ENCODE peak calls at places on chromosomes 7 and 10, in five cellular contexts. One of them, this sample, is unnamed.
A peak's percentile ranks its signal among the peaks of the same experiment; 100 is the strongest.

GRCh38 chr7:90945104-90945752 is 319.0 kb upstream of the FZD1 start:
- DNase-seq in GM13976: no peak
- DNase-seq in hypothalamus: no peak
- DNase-seq in epithelial cell of esophagus: peak; percentile 48
- DNase-seq in NCI-H1436: no peak
- DNase-seq in this sample: peak; percentile 7

GRCh38 chr10:1253476-1254353 is 197.5 kb downstream of the WDR37 start:
- DNase-seq in GM13976: no peak
- DNase-seq in NCI-H1436: no peak
- DNase-seq in epithelial cell of esophagus: no peak
- DNase-seq in hypothalamus: no peak
- DNase-seq in this sample: no peak

GRCh38 chr10:78972160-78972946 is 96.4 kb upstream of the ZMIZ1 start:
- DNase-seq in GM13976: no peak
- DNase-seq in NCI-H1436: no peak
- DNase-seq in epithelial cell of esophagus: no peak
- DNase-seq in hypothalamus: peak; percentile 83
- DNase-seq in this sample: peak; percentile 83

GRCh38 chr7:116569737-116570136 is 44.9 kb downstream of the CAV1 start:
- DNase-seq in epithelial cell of esophagus: peak; percentile 95
- DNase-seq in GM13976: no peak
- DNase-seq in hypothalamus: no peak
- DNase-seq in NCI-H1436: no peak
- DNase-seq in this sample: peak; percentile 84

GRCh38 chr10:97919012-97919411 is 69.4 kb downstream of the GOLGA7B start:
- DNase-seq in GM13976: no peak
- DNase-seq in epithelial cell of esophagus: peak; percentile 44
- DNase-seq in NCI-H1436: no peak
- DNase-seq in hypothalamus: no peak
- DNase-seq in this sample: peak; percentile 19

GRCh38 chr10:123558651-123559050 is 107.5 kb upstream of the GPR26 start:
- DNase-seq in epithelial cell of esophagus: no peak
- DNase-seq in NCI-H1436: no peak
- DNase-seq in GM13976: peak; percentile 34
- DNase-seq in hypothalamus: no peak
- DNase-seq in this sample: no peak

GRCh38 chr7:13641699-13642098 is 347.8 kb downstream of the ETV1 start:
- DNase-seq in hypothalamus: no peak
- DNase-seq in NCI-H1436: no peak
- DNase-seq in GM13976: no peak
- DNase-seq in epithelial cell of esophagus: peak; percentile 9
- DNase-seq in this sample: peak; percentile 85

GRCh38 chr7:149285581-149285975 is 23.6 kb downstream of the ZNF783 start:
- DNase-seq in epithelial cell of esophagus: peak; percentile 3
- DNase-seq in hypothalamus: peak; percentile 51
- DNase-seq in NCI-H1436: no peak
- DNase-seq in GM13976: no peak
- DNase-seq in this sample: peak; percentile 14

GRCh38 chr10:36671607-36672006 is 453.8 kb upstream of the ANKRD30A start:
- DNase-seq in epithelial cell of esophagus: peak; percentile 12
- DNase-seq in NCI-H1436: no peak
- DNase-seq in hypothalamus: no peak
- DNase-seq in GM13976: no peak
- DNase-seq in this sample: peak; percentile 99

GRCh38 chr10:97020452-97021400 is 165.0 kb downstream of the SLIT1 start:
- DNase-seq in GM13976: no peak
- DNase-seq in NCI-H1436: no peak
- DNase-seq in hypothalamus: peak; percentile 27
- DNase-seq in epithelial cell of esophagus: no peak
- DNase-seq in this sample: no peak

GRCh38 chr10:28800144-28800543 is 122.8 kb downstream of the BAMBI start:
- DNase-seq in GM13976: no peak
- DNase-seq in hypothalamus: no peak
- DNase-seq in epithelial cell of esophagus: no peak
- DNase-seq in NCI-H1436: no peak
- DNase-seq in this sample: no peak

GRCh38 chr10:5744849-5745248 is 60.2 kb downstream of the TASOR2 start:
- DNase-seq in epithelial cell of esophagus: no peak
- DNase-seq in hypothalamus: no peak
- DNase-seq in GM13976: no peak
- DNase-seq in NCI-H1436: no peak
- DNase-seq in this sample: no peak

GRCh38 chr10:30081182-30081581 is 21.8 kb upstream of the JCAD start:
- DNase-seq in NCI-H1436: no peak
- DNase-seq in GM13976: no peak
- DNase-seq in epithelial cell of esophagus: no peak
- DNase-seq in hypothalamus: no peak
- DNase-seq in this sample: no peak

GRCh38 chr7:12091164-12091563 is 119.9 kb upstream of the TMEM106B start:
- DNase-seq in hypothalamus: no peak
- DNase-seq in epithelial cell of esophagus: no peak
- DNase-seq in GM13976: no peak
- DNase-seq in NCI-H1436: no peak
- DNase-seq in this sample: no peak

GRCh38 chr7:137879357-137880158 is 32.8 kb upstream of the DGKI start:
- DNase-seq in GM13976: peak; percentile 69
- DNase-seq in epithelial cell of esophagus: peak; percentile 88
- DNase-seq in NCI-H1436: no peak
- DNase-seq in hypothalamus: no peak
- DNase-seq in this sample: no peak

GRCh38 chr10:25049966-25050365 is 33.6 kb downstream of the THNSL1 start:
- DNase-seq in GM13976: no peak
- DNase-seq in hypothalamus: no peak
- DNase-seq in epithelial cell of esophagus: no peak
- DNase-seq in NCI-H1436: no peak
- DNase-seq in this sample: no peak

This sample was measured in PC-3.